ENCODE peak calls at places on chromosomes 3 and 15, in five cellular contexts. U is PC-3, V is GM23248, N is HCT116, Q is MM.1S. Y is an unnamed sample.

GRCh38 chr15:71348597-71348996 is 233.3 kb downstream of the THSD4 start:
- DNase-seq in U (peak; percentile 45), V (no peak), N (no peak), Q (no peak), Y (no peak)

GRCh38 chr3:42906085-42906904 is at the start of gene ZNF662:
- DNase-seq in U (no peak), V (peak; percentile 65), N (no peak), Q (no peak), Y (no peak)

GRCh38 chr3:28726840-28727239 is 378.2 kb upstream of the AZI2 start:
- DNase-seq in U (peak; percentile 66), V (peak; percentile 68), N (peak; percentile 44), Q (peak; percentile 55), Y (peak; percentile 56)

GRCh38 chr3:157311633-157312365 is 124.9 kb upstream of the PTX3 start:
- DNase-seq in U (peak; percentile 93), V (peak; percentile 88), N (no peak), Q (no peak), Y (no peak)

GRCh38 chr3:8318002-8318649 is 183.5 kb upstream of the LMCD1 start:
- DNase-seq in U (peak; percentile 28), V (peak; percentile 60), N (no peak), Q (no peak), Y (no peak)

GRCh38 chr15:98760112-98760826 is 111.9 kb downstream of the IGF1R start:
- DNase-seq in U (peak; percentile 22), V (peak; percentile 39), N (no peak), Q (no peak), Y (no peak)

GRCh38 chr15:25882466-25882865 is 19.3 kb upstream of the ATP10A start:
- DNase-seq in U (peak; percentile 42), V (no peak), N (no peak), Q (no peak), Y (no peak)

GRCh38 chr3:113832477-113833164 is 6.0 kb upstream of the GRAMD1C start:
- DNase-seq in U (no peak), V (no peak), N (no peak), Q (peak; percentile 18), Y (no peak)

GRCh38 chr3:98556164-98557130 is 24.7 kb downstream of the GPR15 start:
- DNase-seq in U (no peak), V (peak; percentile 7), N (peak; percentile 93), Q (peak; percentile 77), Y (no peak)

GRCh38 chr3:197499427-197499826 is 56.3 kb downstream of the BDH1 start:
- DNase-seq in U (peak; percentile 96), V (peak; percentile 76), N (peak; percentile 71), Q (no peak), Y (no peak)

GRCh38 chr15:66842710-66843441 is 140.8 kb downstream of the SMAD6 start:
- DNase-seq in U (peak; percentile 35), V (peak; percentile 91), N (no peak), Q (no peak), Y (peak; percentile 89)

DNA sequence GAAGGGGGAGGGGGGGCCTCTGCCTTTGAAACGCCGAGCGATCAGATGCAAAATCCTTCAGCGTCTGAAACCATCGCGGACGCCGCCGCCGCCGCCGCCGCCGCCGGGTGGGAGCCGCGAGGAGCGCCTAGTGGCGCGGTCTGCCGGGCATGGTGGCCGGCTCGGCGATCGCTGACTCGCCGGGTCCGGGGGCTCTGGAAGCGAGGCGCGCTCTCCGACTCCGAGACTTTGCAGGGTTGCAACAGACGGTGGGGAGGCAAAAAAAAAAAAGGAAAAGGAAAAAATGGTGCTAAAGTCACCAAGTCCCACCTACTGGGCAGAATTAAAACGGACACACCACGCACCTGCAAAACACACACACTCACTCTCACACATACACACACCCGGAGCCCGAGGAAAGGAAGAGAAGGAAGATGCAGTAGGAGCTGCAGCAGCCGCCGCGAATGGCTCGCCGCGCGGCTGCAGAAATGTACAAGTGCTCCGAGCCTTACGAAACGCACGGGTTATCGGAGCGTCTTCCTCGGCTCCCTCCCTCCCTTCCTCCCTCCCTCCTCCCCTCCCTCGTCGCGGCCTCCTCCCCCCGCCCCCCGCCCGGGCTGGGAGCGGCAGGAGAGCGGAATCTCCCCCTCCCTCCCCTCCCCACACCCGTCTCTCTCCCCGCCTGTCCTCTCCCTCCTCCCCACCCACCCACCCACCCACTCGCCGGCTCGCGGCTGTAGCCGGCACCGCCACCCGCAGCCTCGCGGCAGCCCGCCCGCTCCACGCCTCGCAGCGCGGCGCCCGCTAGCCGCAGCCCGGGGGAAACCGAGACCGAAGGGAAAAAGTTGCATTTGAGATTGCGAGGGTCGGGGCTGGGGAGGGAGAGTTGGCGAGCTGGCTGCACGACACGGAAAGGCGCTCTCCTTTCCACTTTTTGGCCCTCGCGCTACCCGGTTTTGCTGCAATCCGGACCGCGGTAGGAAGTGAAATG is at the start of gene NTRK3:
- DNase-seq in U (no peak), V (peak; percentile 44), N (no peak), Q (peak; percentile 47), Y (peak; percentile 38)
- H2AFZ ChIP-seq in U (no peak within 1 kb of the TSS), V (no peak within 1 kb of the TSS), N (no peak within 1 kb of the TSS), Q (peak within 1 kb of the TSS; percentile 74), Y (peak within 1 kb of the TSS; percentile 40)

GRCh38 chr15:35673093-35673573 is 127.2 kb upstream of the DPH6 start:
- DNase-seq in U (no peak), V (no peak), N (no peak), Q (no peak), Y (peak; percentile 46)

GRCh38 chr15:35669021-35669420 is 123.1 kb upstream of the DPH6 start:
- DNase-seq in U (no peak), V (no peak), N (no peak), Q (no peak), Y (no peak)

GRCh38 chr15:35671981-35672380 is 126.0 kb upstream of the DPH6 start:
- DNase-seq in U (no peak), V (no peak), N (no peak), Q (no peak), Y (no peak)

GRCh38 chr15:35669457-35670045 is 123.6 kb upstream of the DPH6 start:
- DNase-seq in U (peak; percentile 62), V (peak; percentile 22), N (no peak), Q (no peak), Y (no peak)

DNA sequence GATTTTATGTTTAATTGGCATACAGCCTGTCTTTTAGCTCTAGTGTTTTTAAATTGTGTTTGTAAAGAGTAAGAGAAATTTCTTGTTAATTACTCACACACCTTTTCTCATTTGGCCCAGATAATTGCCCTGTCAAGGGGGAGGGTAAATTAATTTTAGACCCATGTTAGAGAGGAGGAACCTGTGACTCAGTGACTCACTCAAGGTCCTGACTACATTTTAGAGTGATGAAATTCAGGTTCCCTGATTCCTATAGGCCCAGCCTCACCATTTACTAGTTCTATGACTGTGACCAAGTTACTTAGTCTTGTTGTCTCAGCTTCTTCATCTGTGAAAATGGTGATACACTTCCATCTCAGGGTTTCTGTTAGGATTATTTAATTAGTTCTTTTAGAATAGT is 125.2 kb upstream of the DPH6 start:
- DNase-seq in U (no peak), V (peak; percentile 43), N (no peak), Q (no peak), Y (no peak)
- TF ChIP-seq EZH2phosphoT487 in U (no peak), V (no peak), N (no peak), Q (no peak), Y (no peak)

GRCh38 chr15:55778932-55779331 is 36.0 kb upstream of the PRTG start:
- DNase-seq in U (no peak), V (no peak), N (no peak), Q (no peak), Y (no peak)
- H2AFZ ChIP-seq in U (no peak overlapping the region), V (no peak overlapping the region), N (no peak overlapping the region), Q (no peak overlapping the region), Y (no peak overlapping the region)

GRCh38 chr3:129016725-129017530 is 15.8 kb downstream of the EFCC1 start:
- DNase-seq in U (no peak), V (no peak), N (no peak), Q (no peak), Y (no peak)
- TF ChIP-seq EZH2phosphoT487 in U (no peak), V (no peak), N (no peak), Q (no peak), Y (no peak)

DNA sequence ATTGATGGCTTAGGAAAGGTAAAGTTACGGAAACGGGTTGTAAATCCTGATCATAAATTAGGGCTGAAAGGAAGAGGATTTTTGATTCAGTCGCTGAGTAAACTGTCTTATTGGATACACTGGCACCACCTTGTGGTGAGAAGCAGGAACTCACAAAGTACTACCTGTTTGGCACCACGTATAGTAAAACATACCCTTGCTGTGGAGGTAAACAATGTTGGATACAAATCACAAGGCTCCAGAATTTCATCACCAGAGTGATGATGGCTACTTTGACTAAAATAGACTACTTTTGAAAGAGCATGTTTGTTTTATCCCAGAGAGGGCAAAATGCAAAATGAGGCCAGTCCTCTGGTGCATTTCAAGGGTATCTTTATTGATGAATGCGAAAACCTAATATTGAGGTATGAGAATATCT is 216.9 kb downstream of the IGSF11 start:
- DNase-seq in U (peak; percentile 85), V (peak; percentile 74), N (peak; percentile 56), Q (peak; percentile 65), Y (peak; percentile 83)
- H2AFZ ChIP-seq in U (no peak overlapping the region), V (peak overlapping the region; percentile 66), N (peak overlapping the region; percentile 79), Q (peak overlapping the region; percentile 16), Y (no peak overlapping the region)

DNA sequence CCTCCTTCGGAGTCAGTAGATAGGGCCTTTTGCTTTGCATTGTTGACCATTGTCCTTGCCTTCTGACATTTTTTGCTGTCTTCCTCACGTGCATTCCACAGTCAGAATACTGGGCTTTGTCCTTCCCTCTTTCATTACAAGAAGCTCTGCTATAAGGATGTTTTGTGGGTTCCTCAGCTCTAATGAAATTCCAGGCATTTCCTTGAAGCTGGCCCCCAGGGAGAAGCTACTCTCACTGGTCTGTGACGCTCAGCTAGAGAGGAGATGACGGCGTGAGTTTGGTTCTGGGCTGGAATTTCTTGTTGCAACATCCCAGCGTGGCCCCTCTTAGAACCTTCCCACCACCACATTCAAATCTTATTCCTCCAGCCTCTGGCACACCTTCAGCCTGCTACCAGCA is 210.2 kb downstream of the TJP1 start:
- DNase-seq in U (no peak), V (peak; percentile 91), N (no peak), Q (no peak), Y (peak; percentile 30)
- TF ChIP-seq EZH2phosphoT487 in U (no peak), V (no peak), N (no peak), Q (no peak), Y (no peak)

GRCh38 chr3:144708437-144708836 is 736.8 kb downstream of the DIPK2A start:
- DNase-seq in U (no peak), V (no peak), N (no peak), Q (peak; percentile 48), Y (no peak)
- H2AFZ ChIP-seq in U (no peak overlapping the region), V (no peak overlapping the region), N (no peak overlapping the region), Q (peak overlapping the region; percentile 5), Y (no peak overlapping the region)

GRCh38 chr15:97683816-97684215 is 276.7 kb upstream of the ARRDC4 start:
- DNase-seq in U (no peak), V (no peak), N (no peak), Q (no peak), Y (no peak)
- TF ChIP-seq EZH2phosphoT487 in U (no peak), V (no peak), N (no peak), Q (no peak), Y (no peak)

Y was measured in hepatocyte.